ENCODE peak calls at places on chromosome 12, in four cellular contexts. P, Y, N and Q are unnamed samples.

GRCh38 chr12:66092559-66093269 is 37.8 kb downstream of the LLPH start:
- DNase-seq in Y (no peak), N (no peak), P (no peak), Q (peak; percentile 64)

GRCh38 chr12:119940881-119941280 is 48.2 kb upstream of the BICDL1 start:
- DNase-seq in N (no peak), Y (no peak), P (peak; percentile 17), Q (peak; percentile 99)

GRCh38 chr12:79374543-79374942 is 316.2 kb downstream of the PAWR start:
- DNase-seq in Y (no peak), N (no peak), P (no peak), Q (peak; percentile 27)

GRCh38 chr12:27868165-27868564 is 88.1 kb upstream of the MANSC4 start:
- DNase-seq in N (no peak), Y (no peak), P (no peak), Q (no peak)

GRCh38 chr12:109544955-109545531 is 28.3 kb downstream of the MMAB start:
- DNase-seq in P (no peak), N (no peak), Y (no peak), Q (peak; percentile 94)

GRCh38 chr12:114674201-114675047 is 9.6 kb downstream of the TBX3 start:
- DNase-seq in P (peak; percentile 41), Y (no peak), N (no peak), Q (peak; percentile 44)

GRCh38 chr12:52795694-52796428 is at the start of gene KRT3:
- DNase-seq in P (no peak), Y (no peak), N (no peak), Q (no peak)

GRCh38 chr12:8026282-8026637 is 6.3 kb upstream of the FOXJ2 start:
- DNase-seq in P (no peak), N (no peak), Y (no peak), Q (no peak)

GRCh38 chr12:49974677-49975369 is 2.1 kb downstream of the AQP6 start:
- DNase-seq in Y (no peak), P (no peak), N (no peak), Q (no peak)

GRCh38 chr12:101564912-101565311 is 29.9 kb upstream of the MYBPC1 start:
- DNase-seq in N (no peak), P (no peak), Y (no peak), Q (no peak)

GRCh38 chr12:3236345-3237153 is 159.4 kb downstream of the TSPAN9 start:
- DNase-seq in P (peak; percentile 86), Y (no peak), N (no peak), Q (peak; percentile 53)

GRCh38 chr12:107337354-107338095 is 244.2 kb upstream of the CRY1 start:
- DNase-seq in Y (no peak), N (no peak), P (no peak), Q (peak; percentile 85)

GRCh38 chr12:57765698-57766463 is 997 bp downstream of the CYP27B1 start:
- DNase-seq in P (no peak), Y (no peak), N (no peak), Q (no peak)

GRCh38 chr12:45726594-45727300 is 2.8 kb upstream of the ARID2 start:
- DNase-seq in P (peak; percentile 60), Y (no peak), N (peak; percentile 77), Q (peak; percentile 39)

GRCh38 chr12:107992870-107993451 is 136.1 kb upstream of the WSCD2 start:
- DNase-seq in Y (no peak), P (peak; percentile 73), N (no peak), Q (peak; percentile 66)

GRCh38 chr12:113899042-113899843 is 66.9 kb downstream of the RBM19 start:
- DNase-seq in N (no peak), Y (no peak), P (no peak), Q (no peak)

GRCh38 chr12:56487448-56488040 is 417 bp downstream of the GLS2 start:
- DNase-seq in P (peak; percentile 74), Y (no peak), N (no peak), Q (peak; percentile 41)

GRCh38 chr12:95440401-95440800 is 33.6 kb upstream of the METAP2 start:
- DNase-seq in N (no peak), P (no peak), Y (no peak), Q (no peak)

GRCh38 chr12:46659032-46659703 is 166.6 kb downstream of the SLC38A4 start:
- DNase-seq in Y (no peak), N (no peak), P (no peak), Q (no peak)

GRCh38 chr12:68446379-68446778 is 114.2 kb upstream of the MDM1 start:
- DNase-seq in P (no peak), Y (no peak), N (no peak), Q (no peak)
- H3K4me3 ChIP-seq in P (no peak overlapping the region), Y (no peak overlapping the region), N (no peak overlapping the region), Q (no peak overlapping the region)

GRCh38 chr12:6841139-6841515 is 402 bp downstream of the GNB3 start:
- DNase-seq in P (no peak), Y (no peak), N (no peak), Q (no peak)
- H3K4me3 ChIP-seq in P (no peak overlapping the region), Y (no peak overlapping the region), N (no peak overlapping the region), Q (no peak overlapping the region)

GRCh38 chr12:131223171-131223761 is 269.6 kb downstream of the ADGRD1 start:
- DNase-seq in N (no peak), P (no peak), Y (no peak), Q (no peak)

GRCh38 chr12:131229426-131230339 is 276.0 kb downstream of the ADGRD1 start:
- DNase-seq in N (no peak), P (peak; percentile 44), Y (no peak), Q (no peak)

GRCh38 chr12:131223791-131224567 is 270.3 kb downstream of the ADGRD1 start:
- DNase-seq in N (no peak), P (no peak), Y (no peak), Q (peak; percentile 12)

GRCh38 chr12:131230340-131231099 is 276.8 kb downstream of the ADGRD1 start:
- DNase-seq in N (no peak), P (no peak), Y (no peak), Q (no peak)

DNA sequence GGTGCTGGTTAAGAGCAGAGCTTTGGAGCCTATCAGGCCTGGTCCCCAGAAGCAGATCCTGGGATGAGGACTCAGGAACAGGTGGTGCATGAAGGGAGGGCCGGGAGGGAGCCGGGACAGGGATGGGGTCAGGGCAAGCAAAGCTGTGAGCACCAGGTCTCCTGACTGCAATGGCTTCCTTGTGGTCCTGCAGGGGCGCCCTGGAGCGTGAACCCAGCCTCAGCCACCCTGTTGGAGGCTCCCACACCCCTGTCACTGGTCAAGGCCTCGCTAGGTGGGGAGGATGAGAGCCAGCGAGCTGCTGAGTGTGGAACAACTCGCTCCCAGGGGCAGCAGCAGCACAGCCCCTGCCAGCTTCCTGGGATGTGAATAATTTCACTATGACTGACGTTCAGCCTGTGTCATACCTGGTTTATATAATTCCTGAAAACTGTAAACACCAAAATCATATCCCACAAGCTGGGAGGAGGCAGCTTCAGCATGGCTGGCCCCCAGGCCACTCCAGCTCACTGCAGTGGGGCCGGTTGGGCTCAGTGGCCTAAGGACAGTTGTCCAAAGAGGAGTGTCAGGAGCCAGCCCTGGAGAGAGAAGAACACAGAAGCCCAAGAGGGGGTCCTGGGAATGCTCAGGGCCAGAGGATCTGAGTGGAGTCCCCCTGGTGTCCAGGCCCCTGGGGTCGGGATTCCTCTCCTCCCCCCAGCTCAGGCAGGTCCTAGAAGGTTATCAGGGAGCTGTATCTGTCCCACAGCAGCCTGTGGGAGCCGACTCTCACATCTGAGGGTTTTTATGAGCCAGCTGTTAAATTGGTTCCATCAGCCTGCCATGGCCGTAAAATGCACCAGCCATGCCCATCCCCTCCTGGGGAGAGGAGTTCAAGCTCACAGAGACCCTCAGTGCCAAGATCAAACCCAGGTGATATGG is 272.9 kb downstream of the ADGRD1 start:
- DNase-seq in P (no peak), Y (no peak), N (no peak), Q (no peak)
- H3K4me3 ChIP-seq in P (no peak overlapping the region), Y (no peak overlapping the region), N (no peak overlapping the region), Q (no peak overlapping the region)

DNA sequence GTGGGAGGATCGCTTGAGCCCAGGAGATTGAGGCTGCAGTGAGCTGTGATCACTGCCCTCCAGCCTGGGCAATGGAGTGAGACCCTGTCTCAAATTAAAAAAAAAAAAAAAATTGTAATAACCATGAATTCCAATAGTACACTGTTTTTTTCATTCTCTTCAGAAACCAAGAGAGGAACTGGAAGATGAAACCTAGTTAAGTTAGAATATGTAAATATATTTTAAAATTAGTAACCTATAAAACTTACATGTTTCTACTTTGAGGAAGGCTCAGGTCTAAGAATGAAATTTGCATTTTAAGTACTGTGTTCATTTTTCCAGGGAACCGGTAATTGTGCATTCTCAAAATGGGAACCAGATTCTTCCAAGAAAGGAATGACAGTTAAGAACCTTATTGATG is 18.8 kb downstream of the KNTC1 start:
- DNase-seq in P (no peak), Y (no peak), N (no peak), Q (no peak)
- H3K4me3 ChIP-seq in P (no peak overlapping the region), Y (no peak overlapping the region), N (no peak overlapping the region), Q (no peak overlapping the region)

DNA sequence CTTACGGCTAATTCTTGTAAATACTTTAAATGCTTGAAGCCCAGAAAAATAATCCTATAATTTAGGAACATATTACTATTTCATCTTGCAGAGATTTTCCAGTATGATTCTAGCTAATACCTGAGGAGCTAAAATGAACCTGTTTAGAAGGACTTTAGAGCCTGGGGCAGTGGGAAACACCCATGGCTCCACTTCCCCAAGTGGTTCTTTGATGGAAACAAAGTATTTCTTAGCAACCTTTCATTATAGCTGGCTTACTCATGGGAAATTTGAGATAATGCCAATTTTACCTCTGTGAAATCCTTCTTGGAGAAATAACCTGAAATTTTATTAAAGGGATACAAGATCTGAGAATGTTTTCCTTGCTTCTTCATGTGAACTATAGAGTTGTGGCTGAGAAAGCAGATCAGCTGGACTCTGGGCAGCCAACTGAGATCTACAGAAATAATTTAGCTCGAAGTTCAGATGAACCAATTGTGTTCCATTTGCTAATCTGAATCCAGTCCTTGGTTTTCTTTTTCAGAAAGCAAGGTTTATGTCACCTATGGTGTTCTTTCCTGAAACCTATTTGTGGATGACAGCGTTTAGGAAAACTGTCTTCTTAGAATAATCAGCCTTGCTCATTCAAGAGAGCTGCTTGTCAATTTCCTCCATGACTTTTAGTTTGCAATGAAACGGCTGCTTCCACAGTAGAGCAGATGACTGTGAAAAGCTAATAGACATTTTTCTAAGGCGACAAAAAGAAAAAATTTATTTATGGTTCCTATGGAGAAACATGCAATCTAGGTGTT is 141.8 kb upstream of the CPM start:
- DNase-seq in P (no peak), Y (no peak), N (no peak), Q (no peak)
- H3K4me3 ChIP-seq in P (no peak overlapping the region), Y (no peak overlapping the region), N (no peak overlapping the region), Q (no peak overlapping the region)

GRCh38 chr12:54300732-54301427 is at the start of gene NFE2:
- DNase-seq in Y (no peak), P (peak; percentile 87), N (no peak), Q (peak; percentile 79)
- H3K4me3 ChIP-seq in Y (peak within 1 kb of the TSS; percentile 20), P (no peak within 1 kb of the TSS), N (no peak within 1 kb of the TSS), Q (peak within 1 kb of the TSS; percentile 62)

DNA sequence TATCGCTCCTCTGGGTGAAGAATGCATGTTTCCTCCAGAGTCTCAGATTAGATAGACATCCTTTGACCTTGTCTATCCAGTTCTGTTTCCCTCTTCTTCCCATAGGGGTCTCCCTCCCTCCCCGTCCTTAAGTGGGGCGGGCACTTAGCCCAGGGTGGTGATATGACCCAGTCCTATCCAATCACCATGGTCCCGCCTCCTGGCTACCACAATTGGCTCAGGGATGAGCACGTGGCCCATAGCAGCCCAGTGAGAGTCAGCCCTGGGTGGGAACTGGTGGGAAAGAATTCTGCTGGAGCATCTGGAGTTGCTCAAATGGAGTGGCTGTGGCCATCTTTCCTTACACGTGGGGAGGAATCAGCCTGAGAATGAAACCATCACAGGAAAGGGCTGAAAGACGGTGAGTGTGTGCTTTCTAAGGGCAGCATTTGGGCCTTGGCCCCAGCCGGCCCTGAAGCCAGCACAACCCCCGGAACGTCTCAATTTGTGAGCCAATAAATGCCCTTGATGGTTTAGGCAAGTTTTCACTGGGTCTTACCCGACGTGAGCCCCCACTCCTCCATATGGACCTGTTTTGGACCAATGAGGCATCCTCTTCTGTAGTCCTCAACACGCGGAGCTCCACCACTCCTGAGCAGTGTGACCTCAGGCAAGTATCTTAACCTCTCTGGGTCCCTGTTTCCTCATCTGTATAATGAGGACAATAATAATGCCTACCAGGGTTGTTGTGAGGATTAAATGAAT is 14.3 kb upstream of the MLXIP start:
- DNase-seq in N (peak; percentile 92), Y (no peak), P (peak; percentile 89), Q (peak; percentile 82)
- H3K4me3 ChIP-seq in N (peak overlapping the region; percentile 13), Y (no peak overlapping the region), P (no peak overlapping the region), Q (no peak overlapping the region)

GRCh38 chr12:68497702-68498101 is 113.0 kb upstream of the RAP1B start:
- DNase-seq in P (no peak), N (no peak), Y (no peak), Q (peak; percentile 50)
- H3K4me3 ChIP-seq in P (no peak overlapping the region), N (no peak overlapping the region), Y (no peak overlapping the region), Q (no peak overlapping the region)